ENCODE peak calls at places on chromosome 14, in seven cellular contexts. I, T, V, K, M, L and P are unnamed samples.

GRCh38 chr14:21106506-21107359 is 5.9 kb downstream of the TMEM253 start:
- DNase-seq in I (peak), T (no peak), L (peak), V (peak), K (peak), M (peak), P (no peak)

GRCh38 chr14:101191086-101191881 is 287.8 kb upstream of the RTL1 start:
- DNase-seq in T (no peak), I (no peak), L (no peak), V (no peak), M (no peak), K (no peak), P (no peak)

GRCh38 chr14:97393244-97393643 is 596.1 kb downstream of the VRK1 start:
- DNase-seq in I (no peak), V (no peak), K (no peak), L (no peak), T (no peak), M (no peak), P (no peak)

GRCh38 chr14:88551936-88552565 is 2.8 kb downstream of the PTPN21 start:
- DNase-seq in T (no peak), I (no peak), V (no peak), L (peak), M (no peak), K (no peak), P (no peak)

GRCh38 chr14:58121530-58122186 is 30.4 kb downstream of the ARMH4 start:
- DNase-seq in L (no peak), T (no peak), M (no peak), K (no peak), V (no peak), I (no peak), P (no peak)

GRCh38 chr14:22650960-22651521 is 6.9 kb upstream of the OR6J1 start:
- DNase-seq in I (no peak), K (no peak), L (no peak), M (no peak), T (no peak), V (no peak), P (no peak)

GRCh38 chr14:22178330-22178981 is 410.6 kb downstream of the DAD1 start:
- DNase-seq in I (no peak), L (no peak), T (no peak), K (no peak), V (no peak), M (no peak), P (no peak)

GRCh38 chr14:69662636-69663321 is 51.4 kb downstream of the SUSD6 start:
- DNase-seq in V (no peak), K (no peak), T (no peak), M (no peak), L (no peak), I (no peak), P (no peak)

GRCh38 chr14:23121401-23121800 is 2.3 kb upstream of the CEBPE start:
- DNase-seq in L (peak), V (no peak), T (no peak), I (peak), M (no peak), K (peak), P (no peak)

GRCh38 chr14:104593241-104593701 is 11.3 kb downstream of the TMEM179 start:
- DNase-seq in I (no peak), K (no peak), L (no peak), V (no peak), M (no peak), T (no peak), P (no peak)

GRCh38 chr14:105252552-105253328 is 4.4 kb downstream of the BTBD6 start:
- DNase-seq in T (no peak), V (no peak), K (no peak), M (no peak), L (no peak), I (no peak), P (no peak)

GRCh38 chr14:92726135-92726932 is 22.1 kb downstream of the LGMN start:
- DNase-seq in I (peak), T (no peak), M (no peak), V (no peak), K (peak), L (peak), P (peak)